ENCODE peak calls at places on chromosomes 7 and 10, in seven cellular contexts. B is GM12878; G is CD8-positive, alpha-beta T cell; D is adrenal gland; E is fibroblast of lung; W is uterus; X is body of pancreas. F is an unnamed sample.

GRCh38 chr7:144632724-144633123 is 203.1 kb downstream of the TPK1 start:
- DNase-seq in B (no peak), G (no peak), D (no peak), E (no peak), W (no peak), X (no peak), F (no peak)

GRCh38 chr7:166370-167060 is 25.9 kb upstream of the FAM20C start:
- DNase-seq in B (no peak), G (no peak), D (no peak), E (no peak), W (no peak), X (no peak), F (no peak)

GRCh38 chr7:46220066-46220630 is 299.1 kb upstream of the IGFBP3 start:
- DNase-seq in B (no peak), G (no peak), D (no peak), E (peak; percentile 51), W (no peak), X (no peak), F (no peak)

GRCh38 chr10:42992156-42992956 is 84.5 kb upstream of the RET start:
- DNase-seq in B (no peak), G (no peak), D (no peak), E (no peak), W (no peak), X (no peak), F (peak; percentile 66)

GRCh38 chr10:18687706-18688105 is 28.5 kb downstream of the ARL5B start:
- DNase-seq in B (no peak), G (no peak), D (no peak), E (no peak), W (no peak), X (no peak), F (no peak)

GRCh38 chr7:156604311-156604710 is 36.3 kb upstream of the RNF32 start:
- DNase-seq in B (no peak), G (no peak), D (no peak), E (peak; percentile 62), W (no peak), X (no peak), F (no peak)

GRCh38 chr10:125299476-125299875 is 139.1 kb upstream of the CTBP2 start:
- DNase-seq in B (no peak), G (no peak), D (no peak), E (no peak), W (no peak), X (no peak), F (no peak)

GRCh38 chr10:79286318-79286951 is 60.8 kb upstream of the PPIF start:
- DNase-seq in B (peak; percentile 92), G (peak; percentile 86), D (peak; percentile 74), E (peak; percentile 35), W (no peak), X (peak; percentile 48), F (no peak)

GRCh38 chr10:87702260-87702972 is 42.7 kb downstream of the PAPSS2 start:
- DNase-seq in B (no peak), G (no peak), D (no peak), E (no peak), W (no peak), X (no peak), F (no peak)

GRCh38 chr7:34756691-34757090 is 98.7 kb downstream of the NPSR1 start:
- DNase-seq in B (no peak), G (no peak), D (no peak), E (no peak), W (no peak), X (no peak), F (no peak)

GRCh38 chr10:80205478-80206276 is at the start of gene ANXA11:
- DNase-seq in B (peak; percentile 27), G (peak; percentile 80), D (peak; percentile 79), E (peak; percentile 61), W (peak; percentile 86), X (peak; percentile 91), F (peak; percentile 87)

GRCh38 chr10:50369931-50370330 is 118.6 kb upstream of the ASAH2 start:
- DNase-seq in B (no peak), G (no peak), D (no peak), E (peak; percentile 45), W (no peak), X (no peak), F (no peak)

GRCh38 chr10:115706482-115707076 is 566.4 kb downstream of the GFRA1 start:
- DNase-seq in B (no peak), G (no peak), D (no peak), E (peak; percentile 20), W (no peak), X (no peak), F (no peak)

DNA sequence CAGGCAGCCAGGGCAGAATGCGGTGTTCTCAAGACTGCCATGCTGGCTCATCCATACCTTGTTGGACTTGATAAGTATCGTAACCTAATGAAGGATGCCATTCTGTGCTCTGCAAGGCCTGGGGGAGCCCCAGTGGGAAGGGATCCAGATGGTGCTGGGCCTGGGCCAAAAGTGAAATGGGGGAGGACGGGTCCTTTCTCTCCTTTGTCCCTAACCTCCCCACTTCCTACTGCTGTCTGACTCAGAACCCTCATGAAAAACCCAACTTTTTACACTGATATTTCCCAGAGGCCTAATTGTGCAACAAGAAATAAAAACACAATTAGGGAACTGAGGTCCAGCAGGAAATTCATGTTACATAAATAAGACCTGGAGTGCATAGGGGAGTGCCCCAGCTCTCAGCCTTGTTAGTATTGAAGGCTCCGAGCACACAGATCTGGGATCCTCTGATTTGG is 193.7 kb upstream of the SVIL start:
- DNase-seq in B (no peak), G (no peak), D (no peak), E (no peak), W (peak; percentile 51), X (no peak), F (no peak)
- TF ChIP-seq CTCF in B (no peak), G (no peak), D (no peak), E (no peak), W (no peak), X (no peak), F (no peak)

DNA sequence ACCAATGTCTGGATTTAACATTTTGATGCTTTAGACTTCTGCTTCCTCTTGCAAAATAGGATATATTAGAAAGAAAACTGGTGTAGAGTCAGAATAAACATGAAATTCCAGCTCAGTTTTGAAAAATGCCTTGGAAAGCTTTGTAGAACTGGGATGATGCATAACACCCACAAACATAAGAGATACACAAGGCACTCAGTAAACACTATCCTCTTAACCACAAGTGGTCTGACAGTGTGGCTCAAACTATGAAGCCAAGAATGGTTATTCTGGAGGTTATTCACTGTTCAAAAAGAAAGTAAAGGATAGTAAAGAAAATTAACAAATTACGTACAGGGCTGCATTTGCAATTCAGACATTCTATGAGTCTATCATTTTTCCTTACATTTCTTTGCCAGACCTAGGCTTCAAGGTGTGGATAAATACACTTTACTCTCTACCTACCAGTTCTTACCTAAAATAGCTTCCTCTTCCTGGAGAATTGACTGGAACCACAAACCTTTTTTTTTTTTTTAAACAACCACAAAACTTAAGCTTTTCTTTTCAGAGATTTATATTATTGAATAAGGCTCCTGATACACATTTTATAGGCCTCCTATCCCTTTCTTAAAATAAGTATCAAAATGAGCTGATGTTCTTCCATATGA is 9.0 kb upstream of the RSBN1L start:
- DNase-seq in B (no peak), G (no peak), D (no peak), E (peak; percentile 55), W (no peak), X (no peak), F (no peak)
- H3K4me3 ChIP-seq in B (no peak overlapping the region), G (no peak overlapping the region), D (no peak overlapping the region), E (no peak overlapping the region), W (no peak overlapping the region), X (no peak overlapping the region), F (no peak overlapping the region)

GRCh38 chr7:27165655-27166474 is 528 bp upstream of the HOXA9 start:
- DNase-seq in B (no peak), G (no peak), D (peak; percentile 16), E (no peak), W (peak; percentile 43), X (no peak), F (no peak)

GRCh38 chr7:27163776-27164380 is 1.5 kb downstream of the HOXA9 start:
- DNase-seq in B (no peak), G (no peak), D (peak; percentile 14), E (no peak), W (peak; percentile 19), X (no peak), F (no peak)

GRCh38 chr7:27162930-27163775 is 2.2 kb downstream of the HOXA9 start:
- DNase-seq in B (no peak), G (no peak), D (no peak), E (no peak), W (no peak), X (no peak), F (no peak)

GRCh38 chr7:27165089-27165654 is at the start of gene HOXA9:
- DNase-seq in B (no peak), G (no peak), D (peak; percentile 82), E (no peak), W (peak; percentile 83), X (no peak), F (no peak)

GRCh38 chr7:27164381-27165088 is 802 bp downstream of the HOXA9 start:
- DNase-seq in B (no peak), G (no peak), D (peak; percentile 34), E (no peak), W (peak; percentile 54), X (no peak), F (no peak)
- H3K27ac ChIP-seq in B (no peak overlapping the region), G (no peak overlapping the region), D (peak overlapping the region; percentile 74), E (no peak overlapping the region), W (peak overlapping the region; percentile 96), X (no peak overlapping the region), F (no peak overlapping the region)

GRCh38 chr10:23157691-23158369 is 34.3 kb upstream of the PTF1A start:
- DNase-seq in B (no peak), G (no peak), D (peak; percentile 32), E (peak; percentile 60), W (no peak), X (no peak), F (no peak)
- TF ChIP-seq CTCF in B (peak; percentile 48), G (no peak), D (no peak), E (peak; percentile 42), W (no peak), X (peak; percentile 51), F (no peak)

GRCh38 chr10:101122270-101123084 is 8.6 kb upstream of the TLX1 start:
- DNase-seq in B (no peak), G (no peak), D (no peak), E (no peak), W (no peak), X (no peak), F (no peak)
- H3K4me3 ChIP-seq in B (no peak overlapping the region), G (no peak overlapping the region), D (no peak overlapping the region), E (no peak overlapping the region), W (no peak overlapping the region), X (no peak overlapping the region), F (peak overlapping the region; percentile 64)